ENCODE peak calls at places on chromosomes 3 and 15, in four cellular contexts. N is upper lobe of right lung, I is lower leg skin, E is HL-60. Y is an unnamed sample.

GRCh38 chr15:59501531-59502113 is 63.6 kb downstream of the FAM81A start:
- DNase-seq in N (no peak), I (no peak), E (no peak), Y (no peak)

GRCh38 chr3:141115752-141116541 is 64.8 kb downstream of the SPSB4 start:
- DNase-seq in N (no peak), I (peak), E (no peak), Y (peak)

GRCh38 chr3:164730810-164731209 is 347.5 kb downstream of the SI start:
- DNase-seq in N (no peak), I (no peak), E (no peak), Y (no peak)

GRCh38 chr3:30292192-30292893 is 314.1 kb upstream of the TGFBR2 start:
- DNase-seq in N (no peak), I (no peak), E (no peak), Y (no peak)

GRCh38 chr3:6088433-6088832 is 772.5 kb upstream of the GRM7 start:
- DNase-seq in N (no peak), I (no peak), E (no peak), Y (no peak)

GRCh38 chr3:150385296-150386242 is 22.5 kb upstream of the TSC22D2 start:
- DNase-seq in N (no peak), I (no peak), E (no peak), Y (no peak)

GRCh38 chr3:131053021-131053420 is 26.3 kb downstream of the NEK11 start:
- DNase-seq in N (no peak), I (no peak), E (no peak), Y (no peak)

GRCh38 chr15:63523306-63523990 is 19.1 kb downstream of the USP3 start:
- DNase-seq in N (no peak), I (no peak), E (no peak), Y (no peak)

GRCh38 chr3:156483426-156483825 is 71.5 kb downstream of the SSR3 start:
- DNase-seq in N (no peak), I (no peak), E (no peak), Y (no peak)

GRCh38 chr3:9507586-9508578 is 45.7 kb downstream of the LHFPL4 start:
- DNase-seq in N (no peak), I (no peak), E (no peak), Y (peak)

GRCh38 chr15:81333363-81333762 is 9.4 kb upstream of the STARD5 start:
- DNase-seq in N (no peak), I (no peak), E (no peak), Y (no peak)

GRCh38 chr3:146446026-146446425 is 23.3 kb downstream of the PLSCR2 start:
- DNase-seq in N (no peak), I (no peak), E (no peak), Y (no peak)

GRCh38 chr3:42556089-42556632 is 25.6 kb downstream of the SEC22C start:
- DNase-seq in N (no peak), I (no peak), E (no peak), Y (no peak)

GRCh38 chr3:175792245-175792644 is 933.1 kb downstream of the NAALADL2 start:
- DNase-seq in N (no peak), I (no peak), E (no peak), Y (no peak)

GRCh38 chr3:194121881-194122280 is 14.1 kb upstream of the HES1 start:
- DNase-seq in N (no peak), I (no peak), E (no peak), Y (no peak)

GRCh38 chr15:85485956-85486567 is 105.7 kb downstream of the AKAP13 start:
- DNase-seq in N (no peak), I (peak), E (peak), Y (no peak)

GRCh38 chr15:67762610-67763368 is 62.5 kb upstream of the SKOR1 start:
- DNase-seq in N (no peak), I (no peak), E (no peak), Y (no peak)

GRCh38 chr3:71226565-71227281 is 356.8 kb downstream of the FOXP1 start:
- DNase-seq in N (no peak), I (no peak), E (no peak), Y (no peak)

GRCh38 chr15:94375997-94376396 is 144.6 kb downstream of the MCTP2 start:
- DNase-seq in N (no peak), I (no peak), E (no peak), Y (no peak)

GRCh38 chr3:61560452-61561373 is 658 bp upstream of the PTPRG start:
- DNase-seq in N (peak), I (peak), E (no peak), Y (peak)
- TF ChIP-seq CTCF in N (no peak), I (no peak), E (no peak), Y (no peak)

GRCh38 chr3:14113964-14114667 is 10.6 kb downstream of the CHCHD4 start:
- DNase-seq in N (no peak), I (no peak), E (no peak), Y (no peak)
- TF ChIP-seq CTCF in N (no peak), I (no peak), E (no peak), Y (peak)

GRCh38 chr3:28290863-28291300 is 49.5 kb downstream of the CMC1 start:
- DNase-seq in N (no peak), I (no peak), E (no peak), Y (no peak)

GRCh38 chr3:28287046-28287445 is 45.6 kb downstream of the CMC1 start:
- DNase-seq in N (no peak), I (no peak), E (no peak), Y (no peak)

GRCh38 chr3:28291577-28291976 is 50.2 kb downstream of the CMC1 start:
- DNase-seq in N (no peak), I (no peak), E (no peak), Y (no peak)

DNA sequence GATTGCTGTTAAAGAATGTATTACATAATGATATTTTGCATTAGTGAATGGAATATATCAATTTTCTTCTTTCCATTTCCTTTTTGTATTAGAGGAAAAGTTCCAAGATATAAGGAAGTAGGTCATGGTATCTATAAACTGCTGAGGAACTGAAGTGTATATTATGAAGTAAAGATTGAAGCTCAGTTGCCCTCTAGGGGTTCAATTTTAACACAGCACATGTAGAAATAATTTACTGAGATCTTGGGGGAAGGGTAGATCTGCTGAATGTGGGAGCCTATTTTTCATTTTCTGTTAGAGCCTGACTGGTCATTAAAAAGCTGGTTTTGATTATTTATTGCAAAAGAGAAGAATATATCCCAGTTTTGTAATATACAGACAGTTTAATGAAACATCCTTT is 45.2 kb downstream of the CMC1 start:
- DNase-seq in N (no peak), I (no peak), E (peak), Y (no peak)
- TF ChIP-seq CTCF in N (peak), I (no peak), E (peak), Y (peak)

GRCh38 chr3:99843590-99844260 is 26.1 kb downstream of the CMSS1 start:
- DNase-seq in N (no peak), I (no peak), E (no peak), Y (no peak)
- TF ChIP-seq CTCF in N (no peak), I (no peak), E (no peak), Y (no peak)

DNA sequence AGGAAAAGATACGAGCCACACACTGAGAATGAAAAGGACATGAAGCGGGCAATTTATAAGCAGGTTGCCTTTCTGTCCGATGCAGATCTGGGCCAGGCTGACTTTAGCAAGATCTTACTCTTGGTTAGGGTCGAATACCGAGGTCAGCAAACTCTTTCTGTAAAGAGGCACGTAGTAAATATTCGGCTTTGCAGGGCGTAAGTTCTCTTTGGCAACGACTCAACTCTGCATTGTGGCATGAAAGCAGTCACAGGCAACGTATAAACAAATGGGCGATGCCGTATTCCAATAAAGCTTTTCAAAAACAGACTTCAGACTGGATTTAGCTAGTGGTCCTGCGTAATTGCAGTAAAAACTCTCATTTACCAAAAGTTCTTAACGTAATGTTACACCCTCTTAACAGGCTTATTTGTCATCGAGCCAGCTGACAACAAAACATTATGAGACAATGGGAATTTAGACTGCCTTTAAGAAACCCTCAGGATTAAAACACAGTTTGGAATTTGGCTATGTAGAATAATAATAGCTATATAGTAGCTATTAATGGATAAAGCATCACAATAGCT is 13.1 kb upstream of the RPL35A start:
- DNase-seq in N (no peak), I (no peak), E (no peak), Y (no peak)
- TF ChIP-seq CTCF in N (no peak), I (no peak), E (no peak), Y (no peak)

GRCh38 chr15:70280781-70281180 is 183.1 kb upstream of the TLE3 start:
- DNase-seq in N (peak), I (no peak), E (no peak), Y (no peak)
- TF ChIP-seq CTCF in N (no peak), I (no peak), E (no peak), Y (no peak)